ENCODE peak calls at places on chromosomes 2 and 18, in six cellular contexts. Z is GM23248; A is type B pancreatic cell; D is activated naive CD8-positive, alpha-beta T cell treated with anti-CD3 and anti-CD28 coated beads for 36 hours; E is DMS153; K is activated CD8-positive, alpha-beta memory T cell treated with anti-CD3 and anti-CD28 coated beads, Interleukin-2, amount 10 ng/mL, durations not matched to agents 7 days and 5 days. T is an unnamed sample.

GRCh38 chr2:181998045-181998444 is 12.4 kb downstream of the PPP1R1C start:
- DNase-seq in Z (peak), A (no peak), D (no peak), E (peak), K (no peak), T (peak)

GRCh38 chr2:154350911-154351310 is 347.6 kb upstream of the KCNJ3 start:
- DNase-seq in Z (no peak), A (no peak), D (no peak), E (no peak), K (no peak), T (no peak)

GRCh38 chr18:58838946-58839345 is 25.7 kb upstream of the ZNF532 start:
- DNase-seq in Z (no peak), A (no peak), D (no peak), E (no peak), K (no peak), T (no peak)

GRCh38 chr18:2330764-2331163 is 240.5 kb downstream of the METTL4 start:
- DNase-seq in Z (no peak), A (no peak), D (no peak), E (no peak), K (no peak), T (no peak)

GRCh38 chr2:98463988-98464771 is 19.5 kb downstream of the INPP4A start:
- DNase-seq in Z (no peak), A (no peak), D (no peak), E (no peak), K (peak), T (no peak)

GRCh38 chr2:204261776-204262175 is 283.5 kb upstream of the PARD3B start:
- DNase-seq in Z (no peak), A (no peak), D (no peak), E (no peak), K (no peak), T (no peak)

GRCh38 chr18:24231773-24232735 is 93.2 kb downstream of the CABYR start:
- DNase-seq in Z (peak), A (no peak), D (no peak), E (no peak), K (no peak), T (no peak)

GRCh38 chr18:48990497-48991298 is 39.9 kb upstream of the SMAD7 start:
- DNase-seq in Z (peak), A (no peak), D (no peak), E (no peak), K (no peak), T (no peak)

GRCh38 chr2:168030862-168031624 is 216.4 kb downstream of the STK39 start:
- DNase-seq in Z (peak), A (no peak), D (peak), E (no peak), K (no peak), T (no peak)

T was measured in DMS79 treated with DMSO at 0.1 percent for 48 hours.